ENCODE peak calls at places on chromosomes 11 and 22, in seven cellular contexts. Y is HCT116, W is K562, A is NT2/D1, D is HepG2, T is H1, U is SK-N-SH. X is an unnamed sample.

GRCh38 chr11:97463891-97464290 is 1074.1 kb downstream of the JRKL start:
- DNase-seq in Y (no peak), W (no peak), A (no peak), D (no peak), T (no peak), U (no peak), X (no peak)

GRCh38 chr11:12540913-12541587 is 133.2 kb upstream of the TEAD1 start:
- DNase-seq in Y (no peak), W (no peak), A (no peak), D (no peak), T (peak; percentile 43), U (no peak), X (no peak)

GRCh38 chr11:71251159-71251721 is 1.1 kb downstream of the SHANK2 start:
- DNase-seq in Y (no peak), W (no peak), A (no peak), D (no peak), T (no peak), U (peak; percentile 76), X (no peak)

GRCh38 chr11:72598901-72599300 is 75.3 kb downstream of the PDE2A start:
- DNase-seq in Y (no peak), W (peak; percentile 70), A (no peak), D (peak; percentile 28), T (peak; percentile 70), U (peak; percentile 83), X (no peak)

GRCh38 chr22:43743929-43744643 is 68.0 kb downstream of the EFCAB6 start:
- DNase-seq in Y (no peak), W (no peak), A (no peak), D (no peak), T (no peak), U (no peak), X (no peak)

GRCh38 chr22:17738386-17739128 is 35.7 kb downstream of the BID start:
- DNase-seq in Y (no peak), W (no peak), A (no peak), D (no peak), T (no peak), U (no peak), X (no peak)

GRCh38 chr11:116580828-116581227 is 192.0 kb downstream of the BUD13 start:
- DNase-seq in Y (no peak), W (no peak), A (peak; percentile 96), D (no peak), T (peak; percentile 77), U (no peak), X (no peak)

GRCh38 chr11:117913736-117914397 is 15.3 kb downstream of the TMPRSS13 start:
- DNase-seq in Y (no peak), W (no peak), A (no peak), D (no peak), T (no peak), U (no peak), X (no peak)

GRCh38 chr11:82988936-82989627 is 82.6 kb downstream of the RAB30 start:
- DNase-seq in Y (no peak), W (peak; percentile 47), A (no peak), D (peak; percentile 96), T (no peak), U (no peak), X (no peak)

GRCh38 chr11:83118814-83119213 is 38.1 kb upstream of the PCF11 start:
- DNase-seq in Y (no peak), W (no peak), A (no peak), D (no peak), T (no peak), U (no peak), X (no peak)

GRCh38 chr11:37306563-37306962 is 708.5 kb upstream of the RAG2 start:
- DNase-seq in Y (no peak), W (no peak), A (no peak), D (no peak), T (no peak), U (no peak), X (no peak)
- TF ChIP-seq YY1 in Y (no peak), W (no peak), A (no peak), D (no peak), T (no peak), U (no peak), X (no peak)

GRCh38 chr11:62666259-62666926 is 1.3 kb downstream of the CSKMT start:
- DNase-seq in Y (no peak), W (peak; percentile 19), A (no peak), D (no peak), T (no peak), U (no peak), X (no peak)
- TF ChIP-seq YY1 in Y (no peak), W (no peak), A (no peak), D (no peak), T (no peak), U (no peak), X (no peak)

GRCh38 chr11:86638673-86639072 is 33.7 kb downstream of the ME3 start:
- DNase-seq in Y (no peak), W (no peak), A (no peak), D (no peak), T (no peak), U (no peak), X (no peak)

GRCh38 chr11:86636275-86636674 is 36.1 kb downstream of the ME3 start:
- DNase-seq in Y (no peak), W (no peak), A (no peak), D (no peak), T (no peak), U (no peak), X (no peak)

GRCh38 chr11:86641537-86642270 is 30.7 kb downstream of the ME3 start:
- DNase-seq in Y (no peak), W (no peak), A (no peak), D (no peak), T (no peak), U (no peak), X (no peak)

GRCh38 chr11:86637976-86638375 is 34.4 kb downstream of the ME3 start:
- DNase-seq in Y (no peak), W (no peak), A (no peak), D (no peak), T (no peak), U (no peak), X (no peak)

GRCh38 chr11:86639172-86639571 is 33.2 kb downstream of the ME3 start:
- DNase-seq in Y (no peak), W (no peak), A (no peak), D (no peak), T (no peak), U (no peak), X (no peak)
- TF ChIP-seq YY1 in Y (no peak), W (no peak), A (no peak), D (no peak), T (no peak), U (no peak), X (no peak)

DNA sequence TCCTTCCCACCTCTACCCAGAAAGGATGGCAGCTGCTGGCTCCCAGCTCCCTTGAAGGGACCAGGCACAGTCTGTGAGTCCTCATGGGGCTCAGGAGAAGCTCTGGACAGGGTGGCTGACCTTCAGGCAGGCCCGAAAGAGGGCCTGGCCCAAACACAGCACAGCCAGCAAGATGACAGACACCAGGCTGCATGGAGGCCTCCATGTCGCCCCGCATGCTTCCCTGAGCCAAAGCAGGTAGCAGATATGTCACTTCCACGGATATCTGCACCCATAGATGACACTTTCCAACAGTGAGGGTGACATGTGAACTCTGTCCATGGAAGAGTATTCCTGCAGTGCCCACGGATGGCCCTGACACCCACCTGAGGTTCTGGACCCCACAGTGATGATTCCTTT is 18.4 kb downstream of the EIF1AD start:
- DNase-seq in Y (no peak), W (no peak), A (no peak), D (no peak), T (no peak), U (no peak), X (no peak)
- TF ChIP-seq YY1 in Y (no peak), W (no peak), A (no peak), D (no peak), T (no peak), U (no peak), X (no peak)